ENCODE peak calls at places on chromosomes 4 and X, in nine cellular contexts. E is fibroblast of lung; T is heart right ventricle; M is prostate gland; P is tibial artery; L is mammary epithelial cell; X is Panc1; H is CD8-positive, alpha-beta T cell; G is colonic mucosa. O is an unnamed sample. For H3K4me1, the result is how much of the 10 kb centered on the place peaks cover.

GRCh38 chr4:138562544-138562961 is 320.4 kb upstream of the SLC7A11 start:
- DNase-seq in L (peak), E (peak), T (no peak), M (no peak), H (no peak), G (no peak), X (no peak), P (no peak), O (peak)

GRCh38 chr4:173432430-173432829 is 33.5 kb upstream of the SCRG1 start:
- DNase-seq in X (no peak), H (no peak), P (no peak), M (no peak), G (no peak), L (no peak), T (no peak), E (no peak), O (no peak)

GRCh38 chr4:109730294-109731051 is 603 bp upstream of the PLA2G12A start:
- DNase-seq in G (peak), H (no peak), P (peak), M (peak), E (peak), L (peak), X (peak), T (peak), O (peak)

GRCh38 chr4:102620697-102621497 is 119.7 kb downstream of the NFKB1 start:
- DNase-seq in L (peak), E (peak), M (no peak), T (no peak), P (no peak), X (peak), G (peak), H (no peak), O (no peak)

GRCh38 chr4:125801373-125801772 is 486.6 kb downstream of the FAT4 start:
- DNase-seq in X (no peak), L (no peak), P (no peak), H (no peak), M (no peak), G (no peak), T (no peak), E (peak), O (no peak)

GRCh38 chr4:7570156-7570778 is 135.5 kb upstream of the PSAPL1 start:
- DNase-seq in H (no peak), M (no peak), P (no peak), L (no peak), X (no peak), E (no peak), G (no peak), T (no peak), O (no peak)

GRCh38 chr4:174358823-174359222 is 75.1 kb downstream of the CEP44 start:
- DNase-seq in T (no peak), X (no peak), G (no peak), H (no peak), M (no peak), L (peak), P (no peak), E (peak), O (no peak)

GRCh38 chrX:103414561-103414960 is 38.2 kb downstream of the BEX3 start:
- DNase-seq in H (no peak), M (no peak), E (no peak), L (no peak), T (no peak), P (no peak), G (no peak), X (no peak), O (no peak)

GRCh38 chr4:86718152-86718551 is 124.0 kb downstream of the PTPN13 start:
- DNase-seq in H (no peak), P (no peak), L (no peak), E (no peak), M (no peak), G (no peak), T (no peak), X (no peak), O (no peak)

GRCh38 chrX:642436-643210 is 12.0 kb downstream of the SHOX start:
- DNase-seq in G (no peak), E (no peak), P (no peak), H (no peak), L (no peak), T (no peak), M (no peak), X (no peak), O (no peak)

GRCh38 chr4:3263053-3263958 is 14.3 kb downstream of the MSANTD1 start:
- DNase-seq in L (no peak), H (no peak), P (no peak), E (no peak), G (peak), T (no peak), M (no peak), X (no peak), O (peak)

GRCh38 chr4:87679449-87680169 is 29.5 kb downstream of the DMP1 start:
- DNase-seq in E (peak), M (no peak), H (peak), G (no peak), T (peak), X (peak), P (no peak), L (peak), O (peak)

GRCh38 chr4:159174645-159175147 is 71.8 kb downstream of the RAPGEF2 start:
- DNase-seq in L (no peak), G (no peak), H (no peak), E (no peak), T (no peak), X (no peak), P (no peak), M (no peak), O (no peak)

GRCh38 chrX:11591712-11592351 is 73.9 kb downstream of the ARHGAP6 start:
- DNase-seq in M (no peak), X (no peak), G (no peak), H (no peak), L (no peak), T (no peak), E (no peak), P (no peak), O (no peak)

GRCh38 chrX:105725228-105725627 is 97.1 kb upstream of the NRK start:
- DNase-seq in E (no peak), G (no peak), P (no peak), M (no peak), H (no peak), X (no peak), L (no peak), T (no peak), O (no peak)

GRCh38 chr4:127155121-127155520 is 477.6 kb upstream of the INTU start:
- DNase-seq in G (no peak), L (no peak), X (no peak), P (no peak), T (no peak), E (no peak), M (no peak), H (no peak), O (no peak)

GRCh38 chr4:96016615-96017299 is 176.9 kb downstream of the PDHA2 start:
- DNase-seq in H (no peak), L (peak), X (no peak), P (no peak), E (peak), M (no peak), T (no peak), G (no peak), O (no peak)

GRCh38 chr4:108094923-108095482 is 73.7 kb downstream of the LEF1 start:
- DNase-seq in M (no peak), L (no peak), G (no peak), P (no peak), X (no peak), T (no peak), H (no peak), E (no peak), O (no peak)

GRCh38 chrX:8832582-8833378 is 31.6 kb upstream of the FAM9A start:
- DNase-seq in T (no peak), E (no peak), H (no peak), L (no peak), G (no peak), P (no peak), X (no peak), M (no peak), O (no peak)

GRCh38 chrX:147570483-147570882 is 341.2 kb upstream of the FMR1 start:
- DNase-seq in M (no peak), L (no peak), P (no peak), X (no peak), E (no peak), G (no peak), H (no peak), T (no peak), O (no peak)

GRCh38 chr4:77174426-77174825 is 17.4 kb downstream of the CCNG2 start:
- DNase-seq in L (no peak), H (no peak), X (no peak), E (no peak), T (no peak), G (no peak), P (no peak), M (no peak), O (no peak)
- H3K4me1 ChIP-seq in L (half or more), H (under half), X (under half), E (under half), T (under half), G (under half), P (under half), M (under half), O (under half)

GRCh38 chrX:71320126-71320525 is 18.6 kb downstream of the ITGB1BP2 start:
- DNase-seq in L (no peak), G (no peak), M (no peak), P (no peak), E (no peak), H (no peak), X (no peak), T (no peak), O (no peak)
- H3K4me3 ChIP-seq in L (no peak), G (no peak), M (no peak), P (no peak), E (no peak), H (no peak), X (no peak), T (no peak), O (no peak)

GRCh38 chrX:7117587-7117986 is 29.9 kb upstream of the STS start:
- DNase-seq in L (no peak), G (no peak), P (no peak), M (no peak), E (no peak), X (no peak), T (no peak), H (no peak), O (no peak)

GRCh38 chrX:7112071-7112470 is 35.4 kb upstream of the STS start:
- DNase-seq in H (no peak), X (no peak), G (no peak), M (no peak), T (no peak), E (no peak), L (no peak), P (no peak), O (no peak)

GRCh38 chrX:7115557-7115956 is 32.0 kb upstream of the STS start:
- DNase-seq in H (no peak), T (peak), L (no peak), G (no peak), M (no peak), X (no peak), P (no peak), E (peak), O (peak)

GRCh38 chrX:7119927-7120577 is 27.5 kb upstream of the STS start:
- DNase-seq in X (no peak), E (no peak), T (no peak), H (no peak), M (no peak), L (no peak), G (no peak), P (no peak), O (no peak)

DNA sequence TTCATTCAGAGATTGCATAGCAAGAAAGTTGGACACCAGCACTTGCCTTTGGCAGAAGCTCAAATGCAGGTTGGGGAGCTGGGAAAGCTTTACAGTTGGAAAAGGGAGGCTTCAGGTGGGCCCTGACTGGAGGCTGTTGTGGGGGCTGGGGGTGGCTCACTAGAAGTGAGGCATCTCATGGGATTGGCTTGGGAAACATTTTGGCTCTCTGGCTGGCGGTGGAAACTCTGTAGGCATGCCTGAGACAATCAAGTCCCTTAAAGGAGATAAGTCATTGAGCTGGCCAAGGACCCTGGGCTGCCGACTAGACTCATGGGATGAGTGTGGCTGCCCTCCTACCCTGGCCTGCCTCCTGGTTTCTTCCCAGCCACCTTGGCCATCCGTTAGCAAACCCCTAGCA is 31.4 kb upstream of the STS start:
- DNase-seq in T (no peak), X (no peak), H (no peak), G (no peak), P (no peak), M (no peak), L (no peak), E (no peak), O (no peak)
- H3K4me1 ChIP-seq in T (under half), X (under half), H (under half), G (under half), P (under half), M (under half), L (under half), E (under half), O (under half)

DNA sequence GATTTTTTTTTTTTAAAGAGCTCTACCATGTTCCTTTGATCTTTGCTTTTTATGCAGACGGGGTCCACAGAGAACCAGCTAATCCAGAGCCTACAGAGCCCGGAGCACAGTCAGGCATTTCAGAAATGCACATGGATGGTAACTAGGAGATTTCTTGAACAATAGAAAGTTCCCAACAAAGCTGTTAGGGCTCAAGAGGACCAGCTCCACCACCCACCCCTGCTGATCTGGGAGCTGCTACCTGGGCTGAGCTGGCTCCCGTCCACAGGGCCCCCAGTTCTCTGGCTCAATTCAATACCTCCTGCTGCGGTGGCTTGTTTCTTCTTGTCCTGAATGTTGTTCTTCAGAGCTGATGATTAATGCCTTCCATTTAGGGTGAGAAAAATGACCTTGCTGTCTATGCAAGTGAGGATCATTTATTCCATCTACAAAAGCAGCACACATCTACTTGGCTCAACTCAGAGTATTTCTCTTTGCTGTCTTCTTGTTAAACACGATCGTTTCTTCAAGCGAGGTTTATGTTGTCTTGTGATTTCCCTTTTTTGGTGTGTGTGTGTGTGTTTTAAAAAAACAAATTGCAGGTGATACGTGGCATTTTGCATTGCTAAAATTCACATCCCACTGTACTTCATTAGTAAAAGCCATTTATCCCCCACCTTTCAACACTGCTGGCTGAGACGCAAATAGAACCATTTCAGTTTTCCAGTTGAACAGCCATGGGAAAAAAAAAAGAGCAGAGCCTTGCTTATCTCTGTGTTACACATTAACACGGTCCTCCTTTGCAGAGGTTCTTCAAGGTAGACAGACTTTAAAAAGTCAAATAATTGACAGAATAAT is 31.3 kb downstream of the IGFBP7 start:
- DNase-seq in M (peak), L (peak), T (no peak), G (no peak), P (no peak), X (no peak), E (no peak), H (no peak), O (no peak)
- H3K4me3 ChIP-seq in M (no peak), L (no peak), T (no peak), G (no peak), P (peak), X (no peak), E (no peak), H (no peak), O (no peak)

DNA sequence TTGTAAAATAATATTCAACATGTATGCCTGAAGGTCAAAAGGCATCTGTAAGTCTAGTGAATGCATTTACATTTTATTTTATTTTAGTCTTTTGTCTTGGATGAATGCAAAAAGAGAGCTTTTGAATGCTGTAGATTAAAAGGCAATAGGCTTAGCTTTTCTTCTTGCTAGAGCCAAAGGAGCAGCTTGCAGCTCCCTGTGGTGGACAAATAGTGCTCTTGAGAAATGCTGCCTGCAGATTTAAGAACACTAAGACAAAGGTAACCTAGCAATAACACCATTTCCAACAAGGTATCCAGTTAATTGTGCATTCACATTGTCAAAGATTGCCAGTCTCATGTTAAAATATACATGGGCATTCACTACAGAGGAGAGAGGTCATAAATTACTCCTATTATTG is 859.2 kb upstream of the PRKX start:
- DNase-seq in T (no peak), M (no peak), H (no peak), E (no peak), P (no peak), X (no peak), L (no peak), G (no peak), O (no peak)
- H3K4me1 ChIP-seq in T (under half), M (under half), H (under half), E (under half), P (under half), X (under half), L (under half), G (under half), O (under half)

DNA sequence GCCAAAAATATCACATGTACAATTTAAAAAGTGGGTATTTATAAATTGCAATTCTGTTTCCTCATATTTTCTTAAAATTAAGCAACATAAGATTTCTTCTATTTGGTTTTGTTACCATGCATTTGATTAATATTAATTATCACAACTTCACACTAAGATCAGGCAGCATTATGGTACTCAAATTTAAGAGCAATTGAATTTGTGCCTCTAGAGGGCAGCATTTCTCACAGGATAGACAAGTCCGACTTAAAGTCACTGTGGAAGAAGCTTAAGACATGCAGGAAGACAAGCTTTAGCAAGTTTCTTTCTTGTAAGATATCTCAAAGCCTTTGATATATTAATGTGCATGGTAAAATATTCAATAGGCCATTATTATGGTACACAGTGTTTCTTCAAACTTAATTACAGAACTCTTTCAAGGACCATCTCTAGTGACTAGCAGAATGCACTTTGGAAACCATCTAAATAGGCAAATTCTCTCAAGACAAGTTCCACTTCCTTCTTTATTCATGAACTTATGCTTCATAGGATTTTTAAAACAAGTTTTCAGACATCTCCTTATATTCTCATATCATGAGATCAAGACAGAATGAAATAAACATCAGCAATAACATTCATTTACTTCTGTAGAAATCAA is 35.0 kb downstream of the FBXW7 start:
- DNase-seq in E (peak), P (no peak), M (peak), T (no peak), L (peak), X (peak), G (peak), H (peak), O (no peak)
- H3K4me3 ChIP-seq in E (no peak), P (no peak), M (no peak), T (no peak), L (no peak), X (no peak), G (no peak), H (no peak), O (no peak)